ENCODE peak calls at places on chromosomes 1 and 21, in five cellular contexts. One of them, this sample, is unnamed.

GRCh38 chr1:27592600-27593340 is 11.2 kb downstream of the AHDC1 start:
- DNase-seq in HEK293T: no peak
- DNase-seq in germinal center: no peak
- DNase-seq in fibroblast of lung: no peak
- DNase-seq in dorsolateral prefrontal cortex: no peak
- DNase-seq in this sample: no peak

GRCh38 chr1:63662846-63663245 is 69.6 kb downstream of the PGM1 start:
- DNase-seq in fibroblast of lung: peak
- DNase-seq in germinal center: no peak
- DNase-seq in HEK293T: no peak
- DNase-seq in dorsolateral prefrontal cortex: no peak
- DNase-seq in this sample: no peak

GRCh38 chr1:1170215-1170890 is 3.3 kb upstream of the TTLL10 start:
- DNase-seq in HEK293T: no peak
- DNase-seq in germinal center: no peak
- DNase-seq in dorsolateral prefrontal cortex: no peak
- DNase-seq in fibroblast of lung: no peak
- DNase-seq in this sample: no peak

GRCh38 chr1:7808253-7808844 is 24.3 kb downstream of the PER3 start:
- DNase-seq in germinal center: peak
- DNase-seq in dorsolateral prefrontal cortex: no peak
- DNase-seq in HEK293T: peak
- DNase-seq in fibroblast of lung: peak
- DNase-seq in this sample: peak

GRCh38 chr1:41278076-41278475 is 36.0 kb upstream of the SCMH1 start:
- DNase-seq in germinal center: no peak
- DNase-seq in dorsolateral prefrontal cortex: no peak
- DNase-seq in HEK293T: no peak
- DNase-seq in fibroblast of lung: no peak
- DNase-seq in this sample: no peak

GRCh38 chr21:17900281-17900989 is 81.3 kb upstream of the C21orf91 start:
- DNase-seq in fibroblast of lung: no peak
- DNase-seq in germinal center: no peak
- DNase-seq in dorsolateral prefrontal cortex: no peak
- DNase-seq in HEK293T: no peak
- DNase-seq in this sample: no peak

GRCh38 chr1:228969968-228970800 is 234.9 kb downstream of the RHOU start:
- DNase-seq in HEK293T: peak
- DNase-seq in dorsolateral prefrontal cortex: no peak
- DNase-seq in fibroblast of lung: no peak
- DNase-seq in germinal center: no peak
- DNase-seq in this sample: no peak

GRCh38 chr1:155241069-155241679 is 14.1 kb downstream of the ENTREP3 start:
- DNase-seq in dorsolateral prefrontal cortex: peak
- DNase-seq in HEK293T: peak
- DNase-seq in germinal center: peak
- DNase-seq in fibroblast of lung: peak
- DNase-seq in this sample: peak

GRCh38 chr1:93827128-93827527 is 51.9 kb downstream of the DNTTIP2 start:
- DNase-seq in HEK293T: no peak
- DNase-seq in dorsolateral prefrontal cortex: no peak
- DNase-seq in germinal center: no peak
- DNase-seq in fibroblast of lung: no peak
- DNase-seq in this sample: no peak

GRCh38 chr1:112264553-112264952 is 131.5 kb upstream of the CTTNBP2NL start:
- DNase-seq in HEK293T: no peak
- DNase-seq in germinal center: no peak
- DNase-seq in fibroblast of lung: no peak
- DNase-seq in dorsolateral prefrontal cortex: no peak
- DNase-seq in this sample: no peak

GRCh38 chr21:30769724-30770431 is 14.7 kb upstream of the KRTAP21-1 start:
- DNase-seq in fibroblast of lung: no peak
- DNase-seq in germinal center: no peak
- DNase-seq in HEK293T: no peak
- DNase-seq in dorsolateral prefrontal cortex: no peak
- DNase-seq in this sample: no peak

GRCh38 chr1:37498872-37499617 is 15.5 kb downstream of the MEAF6 start:
- DNase-seq in dorsolateral prefrontal cortex: no peak
- DNase-seq in germinal center: no peak
- DNase-seq in fibroblast of lung: peak
- DNase-seq in HEK293T: no peak
- DNase-seq in this sample: no peak

GRCh38 chr1:55275976-55276375 is 60.8 kb upstream of the USP24 start:
- DNase-seq in germinal center: no peak
- DNase-seq in dorsolateral prefrontal cortex: no peak
- DNase-seq in fibroblast of lung: peak
- DNase-seq in HEK293T: no peak
- DNase-seq in this sample: no peak

GRCh38 chr21:41600116-41600515 is 92.2 kb upstream of the TMPRSS2 start:
- DNase-seq in HEK293T: no peak
- DNase-seq in fibroblast of lung: no peak
- DNase-seq in germinal center: no peak
- DNase-seq in dorsolateral prefrontal cortex: no peak
- DNase-seq in this sample: no peak

GRCh38 chr1:2609271-2610035 is 22.9 kb downstream of the PRXL2B start:
- DNase-seq in germinal center: no peak
- DNase-seq in dorsolateral prefrontal cortex: peak
- DNase-seq in fibroblast of lung: no peak
- DNase-seq in HEK293T: no peak
- DNase-seq in this sample: no peak

GRCh38 chr21:45637883-45638282 is 5.6 kb upstream of the PCBP3 start:
- DNase-seq in germinal center: no peak
- DNase-seq in dorsolateral prefrontal cortex: no peak
- DNase-seq in fibroblast of lung: no peak
- DNase-seq in HEK293T: no peak
- DNase-seq in this sample: no peak

GRCh38 chr1:101820080-101820479 is 176.6 kb downstream of the OLFM3 start:
- DNase-seq in HEK293T: peak
- DNase-seq in dorsolateral prefrontal cortex: no peak
- DNase-seq in germinal center: no peak
- DNase-seq in fibroblast of lung: peak
- DNase-seq in this sample: peak

GRCh38 chr1:229298887-229299503 is 28.1 kb downstream of the RAB4A start:
- DNase-seq in fibroblast of lung: no peak
- DNase-seq in HEK293T: no peak
- DNase-seq in germinal center: no peak
- DNase-seq in dorsolateral prefrontal cortex: no peak
- DNase-seq in this sample: no peak

GRCh38 chr1:33296082-33296458 is 24.8 kb downstream of the A3GALT2 start:
- DNase-seq in fibroblast of lung: no peak
- DNase-seq in HEK293T: no peak
- DNase-seq in dorsolateral prefrontal cortex: no peak
- DNase-seq in germinal center: no peak
- DNase-seq in this sample: no peak

GRCh38 chr1:51276286-51276685 is 40.2 kb downstream of the RNF11 start:
- DNase-seq in germinal center: no peak
- DNase-seq in fibroblast of lung: no peak
- DNase-seq in dorsolateral prefrontal cortex: no peak
- DNase-seq in HEK293T: no peak
- DNase-seq in this sample: no peak

GRCh38 chr1:18256318-18257235 is 149.0 kb downstream of the IGSF21 start:
- DNase-seq in fibroblast of lung: peak
- DNase-seq in germinal center: peak
- DNase-seq in HEK293T: peak
- DNase-seq in dorsolateral prefrontal cortex: no peak
- DNase-seq in this sample: no peak

GRCh38 chr21:18913914-18914313 is 510.3 kb upstream of the TMPRSS15 start:
- DNase-seq in dorsolateral prefrontal cortex: no peak
- DNase-seq in fibroblast of lung: no peak
- DNase-seq in HEK293T: no peak
- DNase-seq in germinal center: no peak
- DNase-seq in this sample: no peak

GRCh38 chr1:238252033-238252802 is 361.5 kb upstream of the ZP4 start:
- DNase-seq in germinal center: no peak
- DNase-seq in fibroblast of lung: peak
- DNase-seq in HEK293T: peak
- DNase-seq in dorsolateral prefrontal cortex: peak
- DNase-seq in this sample: peak

GRCh38 chr1:247338723-247339270 is 7.1 kb upstream of the ZNF496 start:
- DNase-seq in HEK293T: no peak
- DNase-seq in germinal center: no peak
- DNase-seq in dorsolateral prefrontal cortex: no peak
- DNase-seq in fibroblast of lung: peak
- DNase-seq in this sample: no peak

GRCh38 chr1:110068646-110069301 is 1.7 kb downstream of the ALX3 start:
- DNase-seq in fibroblast of lung: no peak
- DNase-seq in HEK293T: no peak
- DNase-seq in dorsolateral prefrontal cortex: no peak
- DNase-seq in germinal center: peak
- DNase-seq in this sample: no peak

GRCh38 chr1:119075614-119076013 is 64.8 kb downstream of the WARS2 start:
- DNase-seq in fibroblast of lung: peak
- DNase-seq in HEK293T: no peak
- DNase-seq in dorsolateral prefrontal cortex: no peak
- DNase-seq in germinal center: no peak
- DNase-seq in this sample: peak

GRCh38 chr1:182197555-182197954 is 136.0 kb upstream of the ZNF648 start:
- DNase-seq in dorsolateral prefrontal cortex: no peak
- DNase-seq in germinal center: no peak
- DNase-seq in fibroblast of lung: no peak
- DNase-seq in HEK293T: no peak
- DNase-seq in this sample: no peak

GRCh38 chr1:226736001-226736907 is 2.8 kb downstream of the ITPKB start:
- DNase-seq in HEK293T: no peak
- DNase-seq in germinal center: no peak
- DNase-seq in fibroblast of lung: no peak
- DNase-seq in dorsolateral prefrontal cortex: peak
- DNase-seq in this sample: no peak

GRCh38 chr1:60535713-60536112 is 462.1 kb upstream of the C1orf87 start:
- DNase-seq in fibroblast of lung: no peak
- DNase-seq in HEK293T: no peak
- DNase-seq in dorsolateral prefrontal cortex: no peak
- DNase-seq in germinal center: no peak
- DNase-seq in this sample: no peak

GRCh38 chr21:42187976-42188653 is 30.8 kb upstream of the ABCG1 start:
- DNase-seq in HEK293T: no peak
- DNase-seq in fibroblast of lung: peak
- DNase-seq in dorsolateral prefrontal cortex: no peak
- DNase-seq in germinal center: peak
- DNase-seq in this sample: no peak

GRCh38 chr1:224727851-224728250 is 111.7 kb downstream of the CNIH3 start:
- DNase-seq in dorsolateral prefrontal cortex: no peak
- DNase-seq in HEK293T: no peak
- DNase-seq in germinal center: no peak
- DNase-seq in fibroblast of lung: peak
- DNase-seq in this sample: peak

GRCh38 chr1:101410048-101410878 is 173.4 kb downstream of the S1PR1 start:
- DNase-seq in HEK293T: no peak
- DNase-seq in fibroblast of lung: no peak
- DNase-seq in dorsolateral prefrontal cortex: no peak
- DNase-seq in germinal center: no peak
- DNase-seq in this sample: no peak

This sample was measured in skeletal muscle cell.